ENCODE peak calls at places on chromosome 13, in four cellular contexts. P is neuronal stem cell, W is fibroblast of lung, J is GM23338. B is an unnamed sample. For H3K36me3, the result is how much of the 10 kb centered on the place peaks cover.

GRCh38 chr13:44921931-44922758 is 67.1 kb downstream of the NUFIP1 start:
- DNase-seq in J (no peak), W (peak), P (no peak), B (peak)

GRCh38 chr13:36725936-36726335 is 52.1 kb downstream of the SERTM1 start:
- DNase-seq in W (no peak), P (no peak), J (no peak), B (no peak)

GRCh38 chr13:32581177-32581786 is 5.0 kb upstream of the PDS5B start:
- DNase-seq in P (no peak), J (peak), W (peak), B (no peak)

GRCh38 chr13:114067381-114067885 is 65.0 kb downstream of the RASA3 start:
- DNase-seq in J (no peak), P (no peak), W (peak), B (no peak)

GRCh38 chr13:52899206-52899605 is 50.8 kb upstream of the PCDH8 start:
- DNase-seq in P (no peak), W (no peak), J (no peak), B (no peak)

GRCh38 chr13:36190771-36191170 is 23.6 kb downstream of the SOHLH2 start:
- DNase-seq in J (no peak), W (peak), P (no peak), B (no peak)

GRCh38 chr13:45417790-45418534 is at the start of gene SLC25A30:
- DNase-seq in W (peak), P (peak), J (peak), B (peak)

GRCh38 chr13:114131581-114132418 is 623 bp downstream of the RASA3 start:
- DNase-seq in W (peak), J (peak), P (no peak), B (peak)

GRCh38 chr13:49220035-49220855 is at the start of gene MLNR:
- DNase-seq in W (peak), P (peak), J (peak), B (peak)

GRCh38 chr13:43669101-43669500 is 117.7 kb downstream of the ENOX1 start:
- DNase-seq in P (no peak), J (peak), W (no peak), B (no peak)

GRCh38 chr13:72504026-72504925 is 223.2 kb downstream of the MZT1 start:
- DNase-seq in P (no peak), W (peak), J (no peak), B (no peak)

GRCh38 chr13:40672310-40673060 is 6.0 kb upstream of the FOXO1 start:
- DNase-seq in P (no peak), W (peak), J (peak), B (peak)

GRCh38 chr13:64505511-64505910 is 2724.6 kb downstream of the PCDH9 start:
- DNase-seq in P (no peak), W (peak), J (no peak), B (no peak)

GRCh38 chr13:40235160-40235796 is 431.2 kb downstream of the FOXO1 start:
- DNase-seq in P (no peak), J (no peak), W (no peak), B (peak)

GRCh38 chr13:26050568-26051230 is 1.1 kb downstream of the SHISA2 start:
- DNase-seq in W (peak), J (peak), P (peak), B (no peak)

GRCh38 chr13:72166102-72166660 is 299.2 kb upstream of the DACH1 start:
- DNase-seq in J (no peak), P (no peak), W (peak), B (no peak)

GRCh38 chr13:22049384-22049783 is 378.5 kb downstream of the FGF9 start:
- DNase-seq in P (no peak), J (no peak), W (no peak), B (no peak)

GRCh38 chr13:39347926-39348901 is 254.8 kb downstream of the LHFPL6 start:
- DNase-seq in J (peak), W (no peak), P (no peak), B (no peak)

GRCh38 chr13:48144413-48145035 is 49.6 kb upstream of the MED4 start:
- DNase-seq in W (no peak), P (no peak), J (no peak), B (no peak)

GRCh38 chr13:66353664-66354063 is 876.5 kb downstream of the PCDH9 start:
- DNase-seq in P (no peak), J (no peak), W (peak), B (no peak)

GRCh38 chr13:109390391-109390790 is 396.0 kb downstream of the IRS2 start:
- DNase-seq in P (no peak), J (no peak), W (no peak), B (no peak)

GRCh38 chr13:96744665-96745331 is 249.5 kb downstream of the OXGR1 start:
- DNase-seq in J (no peak), P (no peak), W (no peak), B (no peak)

DNA sequence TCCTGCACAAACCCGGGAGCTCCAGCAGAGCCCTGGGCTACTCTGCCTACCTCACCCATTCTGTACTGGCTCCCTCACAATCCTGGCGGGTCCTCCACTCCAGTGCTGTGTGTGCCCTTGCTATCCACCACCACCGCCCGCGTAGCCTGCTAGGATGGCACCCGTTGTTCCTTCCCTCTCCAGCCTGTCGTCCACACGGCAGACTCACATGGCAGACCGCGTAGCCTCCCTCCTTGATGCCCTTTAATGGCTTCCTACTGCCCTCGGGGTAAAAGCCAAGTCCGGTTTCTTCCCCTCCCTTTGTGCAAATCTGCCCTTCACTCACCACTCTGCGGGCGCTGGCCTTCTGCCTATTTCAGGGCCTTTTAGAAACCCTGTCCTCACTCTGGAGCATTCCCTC is 106.6 kb downstream of the RAB20 start:
- DNase-seq in J (no peak), W (no peak), P (no peak), B (no peak)
- H3K36me3 ChIP-seq in J (under half), W (under half), P (half or more), B (under half)

DNA sequence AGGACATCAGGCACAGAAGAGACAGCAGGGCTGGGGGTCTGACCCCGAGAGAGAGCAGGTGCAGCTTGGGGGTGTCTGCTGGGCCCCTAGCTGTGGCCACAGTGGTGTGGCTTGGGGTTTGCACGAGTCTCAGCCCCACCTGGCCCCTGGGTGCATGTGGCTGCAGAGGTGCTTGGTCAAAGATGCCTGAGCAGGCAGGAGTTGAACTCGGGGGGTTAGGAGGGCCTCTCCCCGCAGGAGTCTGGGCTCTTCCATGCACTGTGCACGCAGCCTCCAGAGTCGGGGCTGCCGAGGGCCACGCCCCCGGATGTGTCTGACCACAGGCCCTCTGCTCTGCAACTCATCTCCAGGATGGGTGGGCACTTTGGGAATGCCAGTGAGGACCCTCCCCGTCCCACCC is 91.5 kb upstream of the MCF2L start:
- DNase-seq in J (no peak), P (no peak), W (no peak), B (no peak)
- H3K36me3 ChIP-seq in J (under half), P (under half), W (under half), B (under half)

GRCh38 chr13:110442946-110443632 is 118.4 kb downstream of the RAB20 start:
- DNase-seq in J (no peak), W (peak), P (no peak), B (no peak)
- H3K36me3 ChIP-seq in J (under half), W (under half), P (half or more), B (under half)

GRCh38 chr13:98879965-98880364 is 97.9 kb downstream of the DOCK9 start:
- DNase-seq in P (no peak), J (no peak), W (no peak), B (no peak)
- H3K36me3 ChIP-seq in P (under half), J (under half), W (under half), B (under half)

GRCh38 chr13:20799726-20800416 is 26.1 kb upstream of the EEF1AKMT1 start:
- DNase-seq in J (no peak), W (peak), P (no peak), B (no peak)

GRCh38 chr13:20796791-20797513 is 23.2 kb upstream of the EEF1AKMT1 start:
- DNase-seq in J (no peak), P (no peak), W (peak), B (peak)

GRCh38 chr13:20803180-20803965 is 29.6 kb upstream of the EEF1AKMT1 start:
- DNase-seq in P (no peak), W (no peak), J (no peak), B (no peak)

GRCh38 chr13:20801704-20802103 is 27.9 kb upstream of the EEF1AKMT1 start:
- DNase-seq in J (no peak), W (no peak), P (no peak), B (no peak)

DNA sequence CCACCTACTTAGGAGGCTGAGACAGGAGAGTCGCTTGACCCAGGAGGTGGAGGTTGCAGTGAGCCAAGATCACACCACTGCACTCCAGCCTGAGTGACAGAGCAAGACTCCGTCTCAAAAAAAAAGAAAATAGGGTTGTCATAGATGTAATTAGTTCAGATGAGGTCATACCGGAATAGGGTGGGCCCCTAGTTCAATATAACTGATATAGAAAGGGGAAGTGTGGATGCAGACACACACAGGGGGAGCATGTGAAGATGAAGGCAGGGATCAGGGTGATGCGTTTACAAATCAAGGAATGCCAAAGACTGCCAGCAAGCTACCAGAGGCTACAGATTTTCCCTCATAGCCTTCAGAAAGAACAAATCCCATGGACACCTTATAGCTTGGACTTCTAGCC is 24.3 kb upstream of the EEF1AKMT1 start:
- DNase-seq in W (no peak), J (no peak), P (no peak), B (no peak)
- H3K36me3 ChIP-seq in W (under half), J (under half), P (half or more), B (under half)

GRCh38 chr13:46731535-46731934 is 65.4 kb downstream of the ESD start:
- DNase-seq in P (no peak), J (no peak), W (no peak), B (no peak)

GRCh38 chr13:46726347-46726746 is 70.6 kb downstream of the ESD start:
- DNase-seq in J (no peak), W (no peak), P (no peak), B (no peak)

GRCh38 chr13:46728777-46729176 is 68.2 kb downstream of the ESD start:
- DNase-seq in J (peak), P (no peak), W (no peak), B (no peak)
- H3K36me3 ChIP-seq in J (under half), P (half or more), W (under half), B (under half)

DNA sequence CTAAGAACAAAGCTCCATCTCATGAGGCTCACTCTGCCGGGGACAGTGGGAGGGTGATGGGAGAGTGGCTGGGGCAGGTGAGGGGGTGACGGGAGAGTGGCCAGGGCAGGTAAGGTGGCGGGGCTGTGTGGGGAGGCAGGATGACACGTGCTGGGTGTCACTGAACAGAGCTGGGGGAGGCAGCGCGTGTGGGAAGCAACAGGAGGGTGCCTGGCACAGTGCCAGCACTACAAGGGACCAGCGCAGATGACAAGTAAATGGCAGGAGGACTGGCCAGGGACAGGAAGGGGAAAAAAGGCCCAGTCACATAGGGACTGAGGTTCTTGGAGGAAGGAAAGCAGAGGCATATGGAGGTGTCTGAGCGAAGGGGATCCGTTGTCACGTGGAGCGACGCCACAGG is 129.9 kb downstream of the RNF17 start:
- DNase-seq in W (no peak), P (no peak), J (no peak), B (no peak)
- H3K36me3 ChIP-seq in W (under half), P (half or more), J (under half), B (under half)

DNA sequence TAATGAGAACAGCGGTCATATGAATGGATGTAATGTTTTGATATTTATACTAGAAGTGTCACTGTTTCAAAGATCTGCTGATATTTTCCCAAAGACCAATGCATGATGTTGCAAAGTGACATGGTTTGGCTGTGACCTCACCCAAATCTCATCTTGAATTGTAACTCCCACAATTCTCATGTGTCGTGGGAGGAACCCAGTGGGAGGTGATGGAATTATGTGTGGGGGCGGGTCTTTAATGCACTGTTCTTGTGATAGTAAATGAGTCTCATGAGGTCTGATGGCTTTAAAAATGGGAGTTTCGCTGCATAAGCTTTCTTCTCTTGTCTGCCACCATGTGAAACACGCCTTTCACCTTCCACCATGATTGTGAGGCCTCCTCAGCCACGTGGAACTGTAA is 98.3 kb downstream of the AKAP11 start:
- DNase-seq in P (no peak), W (no peak), J (no peak), B (no peak)
- H3K36me3 ChIP-seq in P (under half), W (under half), J (under half), B (under half)

GRCh38 chr13:91805605-91806004 is 407.2 kb downstream of the GPC5 start:
- DNase-seq in J (peak), W (no peak), P (no peak), B (no peak)
- H3K36me3 ChIP-seq in J (under half), W (under half), P (under half), B (under half)